ENCODE peak calls at places on chromosomes 7 and 10, in ten cellular contexts. One of them, this sample, is unnamed.

GRCh38 chr7:132352774-132353173 is 223.5 kb downstream of the PLXNA4 start:
- ATAC-seq in upper lobe of right lung: no peak
- ATAC-seq in PC-3: no peak
- ATAC-seq in memory B cell: no peak
- ATAC-seq in heart left ventricle: no peak
- ATAC-seq in activated CD8-positive, alpha-beta T cell treated with anti-CD3 and anti-CD28 coated beads, Interleukin-2, amount 10 ng/mL, durations not matched to agents 7 days and 5 days: no peak
- ATAC-seq in CD4-positive, alpha-beta T cell: no peak
- ATAC-seq in activated T-helper 17 cell treated with anti-CD3 and anti-CD28 coated beads, Interleukin-2, amount 50 U/mL, for 72 hours: no peak
- ATAC-seq in right lobe of liver: no peak
- ATAC-seq in left ventricle myocardium superior: peak
- ATAC-seq in this sample: no peak

GRCh38 chr7:132859199-132859598 is 222.7 kb downstream of the CHCHD3 start:
- ATAC-seq in upper lobe of right lung: no peak
- ATAC-seq in PC-3: no peak
- ATAC-seq in memory B cell: no peak
- ATAC-seq in heart left ventricle: no peak
- ATAC-seq in activated CD8-positive, alpha-beta T cell treated with anti-CD3 and anti-CD28 coated beads, Interleukin-2, amount 10 ng/mL, durations not matched to agents 7 days and 5 days: no peak
- ATAC-seq in CD4-positive, alpha-beta T cell: no peak
- ATAC-seq in activated T-helper 17 cell treated with anti-CD3 and anti-CD28 coated beads, Interleukin-2, amount 50 U/mL, for 72 hours: no peak
- ATAC-seq in right lobe of liver: no peak
- ATAC-seq in left ventricle myocardium superior: no peak
- ATAC-seq in this sample: no peak

GRCh38 chr10:80493482-80494021 is 39.4 kb downstream of the TSPAN14 start:
- ATAC-seq in upper lobe of right lung: peak
- ATAC-seq in PC-3: no peak
- ATAC-seq in memory B cell: peak
- ATAC-seq in heart left ventricle: no peak
- ATAC-seq in activated CD8-positive, alpha-beta T cell treated with anti-CD3 and anti-CD28 coated beads, Interleukin-2, amount 10 ng/mL, durations not matched to agents 7 days and 5 days: peak
- ATAC-seq in CD4-positive, alpha-beta T cell: peak
- ATAC-seq in activated T-helper 17 cell treated with anti-CD3 and anti-CD28 coated beads, Interleukin-2, amount 50 U/mL, for 72 hours: peak
- ATAC-seq in right lobe of liver: no peak
- ATAC-seq in left ventricle myocardium superior: peak
- ATAC-seq in this sample: peak

GRCh38 chr7:1124164-1124563 is 35.8 kb downstream of the ZFAND2A start:
- ATAC-seq in upper lobe of right lung: no peak
- ATAC-seq in PC-3: no peak
- ATAC-seq in memory B cell: no peak
- ATAC-seq in heart left ventricle: no peak
- ATAC-seq in activated CD8-positive, alpha-beta T cell treated with anti-CD3 and anti-CD28 coated beads, Interleukin-2, amount 10 ng/mL, durations not matched to agents 7 days and 5 days: no peak
- ATAC-seq in CD4-positive, alpha-beta T cell: no peak
- ATAC-seq in activated T-helper 17 cell treated with anti-CD3 and anti-CD28 coated beads, Interleukin-2, amount 50 U/mL, for 72 hours: no peak
- ATAC-seq in right lobe of liver: no peak
- ATAC-seq in left ventricle myocardium superior: peak
- ATAC-seq in this sample: no peak

GRCh38 chr10:116752563-116752962 is 10.2 kb upstream of the HSPA12A start:
- ATAC-seq in upper lobe of right lung: no peak
- ATAC-seq in PC-3: no peak
- ATAC-seq in memory B cell: no peak
- ATAC-seq in heart left ventricle: no peak
- ATAC-seq in activated CD8-positive, alpha-beta T cell treated with anti-CD3 and anti-CD28 coated beads, Interleukin-2, amount 10 ng/mL, durations not matched to agents 7 days and 5 days: no peak
- ATAC-seq in CD4-positive, alpha-beta T cell: no peak
- ATAC-seq in activated T-helper 17 cell treated with anti-CD3 and anti-CD28 coated beads, Interleukin-2, amount 50 U/mL, for 72 hours: no peak
- ATAC-seq in right lobe of liver: no peak
- ATAC-seq in left ventricle myocardium superior: no peak
- ATAC-seq in this sample: no peak

GRCh38 chr10:68787813-68788212 is 39.5 kb upstream of the STOX1 start:
- ATAC-seq in upper lobe of right lung: no peak
- ATAC-seq in PC-3: no peak
- ATAC-seq in memory B cell: no peak
- ATAC-seq in heart left ventricle: no peak
- ATAC-seq in activated CD8-positive, alpha-beta T cell treated with anti-CD3 and anti-CD28 coated beads, Interleukin-2, amount 10 ng/mL, durations not matched to agents 7 days and 5 days: no peak
- ATAC-seq in CD4-positive, alpha-beta T cell: no peak
- ATAC-seq in activated T-helper 17 cell treated with anti-CD3 and anti-CD28 coated beads, Interleukin-2, amount 50 U/mL, for 72 hours: peak
- ATAC-seq in right lobe of liver: no peak
- ATAC-seq in left ventricle myocardium superior: no peak
- ATAC-seq in this sample: peak

GRCh38 chr7:157775560-157776332 is 438.9 kb downstream of the DNAJB6 start:
- ATAC-seq in upper lobe of right lung: no peak
- ATAC-seq in PC-3: no peak
- ATAC-seq in memory B cell: no peak
- ATAC-seq in heart left ventricle: no peak
- ATAC-seq in activated CD8-positive, alpha-beta T cell treated with anti-CD3 and anti-CD28 coated beads, Interleukin-2, amount 10 ng/mL, durations not matched to agents 7 days and 5 days: no peak
- ATAC-seq in CD4-positive, alpha-beta T cell: no peak
- ATAC-seq in activated T-helper 17 cell treated with anti-CD3 and anti-CD28 coated beads, Interleukin-2, amount 50 U/mL, for 72 hours: peak
- ATAC-seq in right lobe of liver: no peak
- ATAC-seq in left ventricle myocardium superior: no peak
- ATAC-seq in this sample: no peak

GRCh38 chr10:56622335-56622973 is 261.4 kb upstream of the ZWINT start:
- ATAC-seq in upper lobe of right lung: peak
- ATAC-seq in PC-3: peak
- ATAC-seq in memory B cell: peak
- ATAC-seq in heart left ventricle: no peak
- ATAC-seq in activated CD8-positive, alpha-beta T cell treated with anti-CD3 and anti-CD28 coated beads, Interleukin-2, amount 10 ng/mL, durations not matched to agents 7 days and 5 days: no peak
- ATAC-seq in CD4-positive, alpha-beta T cell: no peak
- ATAC-seq in activated T-helper 17 cell treated with anti-CD3 and anti-CD28 coated beads, Interleukin-2, amount 50 U/mL, for 72 hours: no peak
- ATAC-seq in right lobe of liver: peak
- ATAC-seq in left ventricle myocardium superior: peak
- ATAC-seq in this sample: no peak

GRCh38 chr10:24313233-24313632 is 104.3 kb downstream of the KIAA1217 start:
- ATAC-seq in upper lobe of right lung: no peak
- ATAC-seq in PC-3: no peak
- ATAC-seq in memory B cell: no peak
- ATAC-seq in heart left ventricle: peak
- ATAC-seq in activated CD8-positive, alpha-beta T cell treated with anti-CD3 and anti-CD28 coated beads, Interleukin-2, amount 10 ng/mL, durations not matched to agents 7 days and 5 days: no peak
- ATAC-seq in CD4-positive, alpha-beta T cell: no peak
- ATAC-seq in activated T-helper 17 cell treated with anti-CD3 and anti-CD28 coated beads, Interleukin-2, amount 50 U/mL, for 72 hours: no peak
- ATAC-seq in right lobe of liver: no peak
- ATAC-seq in left ventricle myocardium superior: peak
- ATAC-seq in this sample: no peak

GRCh38 chr7:47574473-47575328 is 7.2 kb downstream of the TNS3 start:
- ATAC-seq in upper lobe of right lung: peak
- ATAC-seq in PC-3: no peak
- ATAC-seq in memory B cell: peak
- ATAC-seq in heart left ventricle: no peak
- ATAC-seq in activated CD8-positive, alpha-beta T cell treated with anti-CD3 and anti-CD28 coated beads, Interleukin-2, amount 10 ng/mL, durations not matched to agents 7 days and 5 days: no peak
- ATAC-seq in CD4-positive, alpha-beta T cell: no peak
- ATAC-seq in activated T-helper 17 cell treated with anti-CD3 and anti-CD28 coated beads, Interleukin-2, amount 50 U/mL, for 72 hours: no peak
- ATAC-seq in right lobe of liver: no peak
- ATAC-seq in left ventricle myocardium superior: no peak
- ATAC-seq in this sample: no peak

GRCh38 chr7:98470131-98470985 is 69.5 kb upstream of the BAIAP2L1 start:
- ATAC-seq in upper lobe of right lung: peak
- ATAC-seq in PC-3: peak
- ATAC-seq in memory B cell: no peak
- ATAC-seq in heart left ventricle: no peak
- ATAC-seq in activated CD8-positive, alpha-beta T cell treated with anti-CD3 and anti-CD28 coated beads, Interleukin-2, amount 10 ng/mL, durations not matched to agents 7 days and 5 days: no peak
- ATAC-seq in CD4-positive, alpha-beta T cell: no peak
- ATAC-seq in activated T-helper 17 cell treated with anti-CD3 and anti-CD28 coated beads, Interleukin-2, amount 50 U/mL, for 72 hours: peak
- ATAC-seq in right lobe of liver: peak
- ATAC-seq in left ventricle myocardium superior: peak
- ATAC-seq in this sample: no peak

GRCh38 chr7:620052-620451 is 100.4 kb upstream of the PDGFA start:
- ATAC-seq in upper lobe of right lung: no peak
- ATAC-seq in PC-3: peak
- ATAC-seq in memory B cell: no peak
- ATAC-seq in heart left ventricle: no peak
- ATAC-seq in activated CD8-positive, alpha-beta T cell treated with anti-CD3 and anti-CD28 coated beads, Interleukin-2, amount 10 ng/mL, durations not matched to agents 7 days and 5 days: no peak
- ATAC-seq in CD4-positive, alpha-beta T cell: no peak
- ATAC-seq in activated T-helper 17 cell treated with anti-CD3 and anti-CD28 coated beads, Interleukin-2, amount 50 U/mL, for 72 hours: peak
- ATAC-seq in right lobe of liver: no peak
- ATAC-seq in left ventricle myocardium superior: no peak
- ATAC-seq in this sample: peak

GRCh38 chr7:155922507-155922841 is 110.2 kb upstream of the SHH start:
- ATAC-seq in upper lobe of right lung: no peak
- ATAC-seq in PC-3: no peak
- ATAC-seq in memory B cell: no peak
- ATAC-seq in heart left ventricle: no peak
- ATAC-seq in activated CD8-positive, alpha-beta T cell treated with anti-CD3 and anti-CD28 coated beads, Interleukin-2, amount 10 ng/mL, durations not matched to agents 7 days and 5 days: no peak
- ATAC-seq in CD4-positive, alpha-beta T cell: no peak
- ATAC-seq in activated T-helper 17 cell treated with anti-CD3 and anti-CD28 coated beads, Interleukin-2, amount 50 U/mL, for 72 hours: no peak
- ATAC-seq in right lobe of liver: no peak
- ATAC-seq in left ventricle myocardium superior: no peak
- ATAC-seq in this sample: no peak

GRCh38 chr10:26407406-26407969 is 30.7 kb upstream of the APBB1IP start:
- ATAC-seq in upper lobe of right lung: peak
- ATAC-seq in PC-3: no peak
- ATAC-seq in memory B cell: no peak
- ATAC-seq in heart left ventricle: no peak
- ATAC-seq in activated CD8-positive, alpha-beta T cell treated with anti-CD3 and anti-CD28 coated beads, Interleukin-2, amount 10 ng/mL, durations not matched to agents 7 days and 5 days: no peak
- ATAC-seq in CD4-positive, alpha-beta T cell: peak
- ATAC-seq in activated T-helper 17 cell treated with anti-CD3 and anti-CD28 coated beads, Interleukin-2, amount 50 U/mL, for 72 hours: no peak
- ATAC-seq in right lobe of liver: no peak
- ATAC-seq in left ventricle myocardium superior: no peak
- ATAC-seq in this sample: peak

GRCh38 chr10:23980054-23980453 is 228.9 kb upstream of the KIAA1217 start:
- ATAC-seq in upper lobe of right lung: no peak
- ATAC-seq in PC-3: no peak
- ATAC-seq in memory B cell: no peak
- ATAC-seq in heart left ventricle: no peak
- ATAC-seq in activated CD8-positive, alpha-beta T cell treated with anti-CD3 and anti-CD28 coated beads, Interleukin-2, amount 10 ng/mL, durations not matched to agents 7 days and 5 days: no peak
- ATAC-seq in CD4-positive, alpha-beta T cell: no peak
- ATAC-seq in activated T-helper 17 cell treated with anti-CD3 and anti-CD28 coated beads, Interleukin-2, amount 50 U/mL, for 72 hours: no peak
- ATAC-seq in right lobe of liver: no peak
- ATAC-seq in left ventricle myocardium superior: peak
- ATAC-seq in this sample: no peak

GRCh38 chr7:2241580-2242540 is at the start of the genes MRM2 and NUDT1:
- ATAC-seq in upper lobe of right lung: peak
- ATAC-seq in PC-3: peak
- ATAC-seq in memory B cell: no peak
- ATAC-seq in heart left ventricle: peak
- ATAC-seq in activated CD8-positive, alpha-beta T cell treated with anti-CD3 and anti-CD28 coated beads, Interleukin-2, amount 10 ng/mL, durations not matched to agents 7 days and 5 days: peak
- ATAC-seq in CD4-positive, alpha-beta T cell: peak
- ATAC-seq in activated T-helper 17 cell treated with anti-CD3 and anti-CD28 coated beads, Interleukin-2, amount 50 U/mL, for 72 hours: peak
- ATAC-seq in right lobe of liver: peak
- ATAC-seq in left ventricle myocardium superior: peak
- ATAC-seq in this sample: peak

GRCh38 chr10:127983701-127984100 is 76.8 kb downstream of the PTPRE start:
- ATAC-seq in upper lobe of right lung: peak
- ATAC-seq in PC-3: no peak
- ATAC-seq in memory B cell: no peak
- ATAC-seq in heart left ventricle: no peak
- ATAC-seq in activated CD8-positive, alpha-beta T cell treated with anti-CD3 and anti-CD28 coated beads, Interleukin-2, amount 10 ng/mL, durations not matched to agents 7 days and 5 days: no peak
- ATAC-seq in CD4-positive, alpha-beta T cell: no peak
- ATAC-seq in activated T-helper 17 cell treated with anti-CD3 and anti-CD28 coated beads, Interleukin-2, amount 50 U/mL, for 72 hours: no peak
- ATAC-seq in right lobe of liver: no peak
- ATAC-seq in left ventricle myocardium superior: peak
- ATAC-seq in this sample: no peak

GRCh38 chr7:117269895-117270294 is 53.0 kb downstream of the WNT2 start:
- ATAC-seq in upper lobe of right lung: no peak
- ATAC-seq in PC-3: peak
- ATAC-seq in memory B cell: no peak
- ATAC-seq in heart left ventricle: no peak
- ATAC-seq in activated CD8-positive, alpha-beta T cell treated with anti-CD3 and anti-CD28 coated beads, Interleukin-2, amount 10 ng/mL, durations not matched to agents 7 days and 5 days: no peak
- ATAC-seq in CD4-positive, alpha-beta T cell: no peak
- ATAC-seq in activated T-helper 17 cell treated with anti-CD3 and anti-CD28 coated beads, Interleukin-2, amount 50 U/mL, for 72 hours: peak
- ATAC-seq in right lobe of liver: no peak
- ATAC-seq in left ventricle myocardium superior: no peak
- ATAC-seq in this sample: no peak

GRCh38 chr10:24150853-24151252 is 58.1 kb upstream of the KIAA1217 start:
- ATAC-seq in upper lobe of right lung: no peak
- ATAC-seq in PC-3: no peak
- ATAC-seq in memory B cell: no peak
- ATAC-seq in heart left ventricle: no peak
- ATAC-seq in activated CD8-positive, alpha-beta T cell treated with anti-CD3 and anti-CD28 coated beads, Interleukin-2, amount 10 ng/mL, durations not matched to agents 7 days and 5 days: no peak
- ATAC-seq in CD4-positive, alpha-beta T cell: no peak
- ATAC-seq in activated T-helper 17 cell treated with anti-CD3 and anti-CD28 coated beads, Interleukin-2, amount 50 U/mL, for 72 hours: no peak
- ATAC-seq in right lobe of liver: no peak
- ATAC-seq in left ventricle myocardium superior: no peak
- ATAC-seq in this sample: no peak

GRCh38 chr10:11853468-11853867 is 30.3 kb downstream of the PROSER2 start:
- ATAC-seq in upper lobe of right lung: no peak
- ATAC-seq in PC-3: no peak
- ATAC-seq in memory B cell: no peak
- ATAC-seq in heart left ventricle: no peak
- ATAC-seq in activated CD8-positive, alpha-beta T cell treated with anti-CD3 and anti-CD28 coated beads, Interleukin-2, amount 10 ng/mL, durations not matched to agents 7 days and 5 days: no peak
- ATAC-seq in CD4-positive, alpha-beta T cell: no peak
- ATAC-seq in activated T-helper 17 cell treated with anti-CD3 and anti-CD28 coated beads, Interleukin-2, amount 50 U/mL, for 72 hours: no peak
- ATAC-seq in right lobe of liver: no peak
- ATAC-seq in left ventricle myocardium superior: no peak
- ATAC-seq in this sample: no peak